ENCODE peak calls at places on chromosome 14, in five cellular contexts. One of them, this sample, is unnamed.

GRCh38 chr14:50961606-50962259 is 17.4 kb upstream of the PYGL start:
- DNase-seq in fibroblast of mammary gland: peak
- DNase-seq in CD8-positive, alpha-beta T cell: no peak
- DNase-seq in endothelial cell: no peak
- DNase-seq in activated B cell treated with CpG ODN at 0.5 μM for 24 hours: no peak
- DNase-seq in this sample: no peak

GRCh38 chr14:70801836-70802235 is 7.5 kb downstream of the MAP3K9 start:
- DNase-seq in endothelial cell: no peak
- DNase-seq in activated B cell treated with CpG ODN at 0.5 μM for 24 hours: no peak
- DNase-seq in fibroblast of mammary gland: no peak
- DNase-seq in CD8-positive, alpha-beta T cell: no peak
- DNase-seq in this sample: no peak

GRCh38 chr14:63045234-63045611 is at the start of gene KCNH5:
- DNase-seq in CD8-positive, alpha-beta T cell: no peak
- DNase-seq in fibroblast of mammary gland: peak
- DNase-seq in activated B cell treated with CpG ODN at 0.5 μM for 24 hours: no peak
- DNase-seq in endothelial cell: peak
- DNase-seq in this sample: peak

GRCh38 chr14:78566017-78566858 is 396.1 kb downstream of the NRXN3 start:
- DNase-seq in activated B cell treated with CpG ODN at 0.5 μM for 24 hours: peak
- DNase-seq in fibroblast of mammary gland: peak
- DNase-seq in endothelial cell: peak
- DNase-seq in CD8-positive, alpha-beta T cell: peak
- DNase-seq in this sample: no peak

GRCh38 chr14:105093426-105094192 is 28.4 kb upstream of the GPR132 start:
- DNase-seq in CD8-positive, alpha-beta T cell: peak
- DNase-seq in endothelial cell: peak
- DNase-seq in activated B cell treated with CpG ODN at 0.5 μM for 24 hours: peak
- DNase-seq in fibroblast of mammary gland: peak
- DNase-seq in this sample: peak

GRCh38 chr14:80954771-80955299 is 586 bp upstream of the TSHR start:
- DNase-seq in fibroblast of mammary gland: peak
- DNase-seq in activated B cell treated with CpG ODN at 0.5 μM for 24 hours: peak
- DNase-seq in CD8-positive, alpha-beta T cell: peak
- DNase-seq in endothelial cell: peak
- DNase-seq in this sample: no peak

GRCh38 chr14:105941226-105942166 is 415.1 kb downstream of the TMEM121 start:
- DNase-seq in activated B cell treated with CpG ODN at 0.5 μM for 24 hours: no peak
- DNase-seq in fibroblast of mammary gland: no peak
- DNase-seq in CD8-positive, alpha-beta T cell: no peak
- DNase-seq in endothelial cell: no peak
- DNase-seq in this sample: no peak

GRCh38 chr14:94307410-94307992 is 14.4 kb upstream of the SERPINA10 start:
- DNase-seq in fibroblast of mammary gland: peak
- DNase-seq in CD8-positive, alpha-beta T cell: no peak
- DNase-seq in endothelial cell: no peak
- DNase-seq in activated B cell treated with CpG ODN at 0.5 μM for 24 hours: no peak
- DNase-seq in this sample: no peak

GRCh38 chr14:53367631-53368030 is 214.5 kb upstream of the DDHD1 start:
- DNase-seq in activated B cell treated with CpG ODN at 0.5 μM for 24 hours: no peak
- DNase-seq in CD8-positive, alpha-beta T cell: no peak
- DNase-seq in fibroblast of mammary gland: peak
- DNase-seq in endothelial cell: no peak
- DNase-seq in this sample: no peak

GRCh38 chr14:95101736-95102677 is 55.3 kb downstream of the DICER1 start:
- DNase-seq in CD8-positive, alpha-beta T cell: no peak
- DNase-seq in activated B cell treated with CpG ODN at 0.5 μM for 24 hours: no peak
- DNase-seq in fibroblast of mammary gland: no peak
- DNase-seq in endothelial cell: no peak
- DNase-seq in this sample: no peak

GRCh38 chr14:95286649-95287048 is 33.1 kb downstream of the CLMN start:
- DNase-seq in activated B cell treated with CpG ODN at 0.5 μM for 24 hours: no peak
- DNase-seq in endothelial cell: no peak
- DNase-seq in CD8-positive, alpha-beta T cell: no peak
- DNase-seq in fibroblast of mammary gland: no peak
- DNase-seq in this sample: no peak

GRCh38 chr14:74042296-74042695 is 23.1 kb downstream of the BBOF1 start:
- DNase-seq in CD8-positive, alpha-beta T cell: no peak
- DNase-seq in endothelial cell: no peak
- DNase-seq in fibroblast of mammary gland: no peak
- DNase-seq in activated B cell treated with CpG ODN at 0.5 μM for 24 hours: no peak
- DNase-seq in this sample: no peak

GRCh38 chr14:36973806-36974442 is 198.5 kb downstream of the SLC25A21 start:
- DNase-seq in endothelial cell: no peak
- DNase-seq in fibroblast of mammary gland: peak
- DNase-seq in CD8-positive, alpha-beta T cell: no peak
- DNase-seq in activated B cell treated with CpG ODN at 0.5 μM for 24 hours: no peak
- DNase-seq in this sample: no peak

GRCh38 chr14:105430535-105430934 is 10.9 kb downstream of the MTA1 start:
- DNase-seq in endothelial cell: no peak
- DNase-seq in CD8-positive, alpha-beta T cell: no peak
- DNase-seq in activated B cell treated with CpG ODN at 0.5 μM for 24 hours: no peak
- DNase-seq in fibroblast of mammary gland: peak
- DNase-seq in this sample: no peak

GRCh38 chr14:103861413-103862392 is 14.3 kb upstream of the PPP1R13B start:
- DNase-seq in activated B cell treated with CpG ODN at 0.5 μM for 24 hours: no peak
- DNase-seq in fibroblast of mammary gland: no peak
- DNase-seq in endothelial cell: no peak
- DNase-seq in CD8-positive, alpha-beta T cell: no peak
- DNase-seq in this sample: no peak

GRCh38 chr14:40240456-40240855 is 808.2 kb upstream of the FBXO33 start:
- DNase-seq in CD8-positive, alpha-beta T cell: no peak
- DNase-seq in fibroblast of mammary gland: peak
- DNase-seq in endothelial cell: no peak
- DNase-seq in activated B cell treated with CpG ODN at 0.5 μM for 24 hours: no peak
- DNase-seq in this sample: no peak

GRCh38 chr14:71583246-71583645 is 349.0 kb upstream of the RGS6 start:
- DNase-seq in activated B cell treated with CpG ODN at 0.5 μM for 24 hours: no peak
- DNase-seq in fibroblast of mammary gland: no peak
- DNase-seq in endothelial cell: no peak
- DNase-seq in CD8-positive, alpha-beta T cell: no peak
- DNase-seq in this sample: no peak

GRCh38 chr14:96090441-96091148 is 51.4 kb downstream of the C14orf132 start:
- DNase-seq in fibroblast of mammary gland: peak
- DNase-seq in CD8-positive, alpha-beta T cell: no peak
- DNase-seq in activated B cell treated with CpG ODN at 0.5 μM for 24 hours: no peak
- DNase-seq in endothelial cell: no peak
- DNase-seq in this sample: peak

GRCh38 chr14:55131782-55132181 is 2.7 kb downstream of the LGALS3 start:
- DNase-seq in CD8-positive, alpha-beta T cell: no peak
- DNase-seq in endothelial cell: no peak
- DNase-seq in fibroblast of mammary gland: peak
- DNase-seq in activated B cell treated with CpG ODN at 0.5 μM for 24 hours: no peak
- DNase-seq in this sample: no peak

GRCh38 chr14:33210304-33210703 is 271.6 kb downstream of the NPAS3 start:
- DNase-seq in CD8-positive, alpha-beta T cell: no peak
- DNase-seq in fibroblast of mammary gland: peak
- DNase-seq in endothelial cell: peak
- DNase-seq in activated B cell treated with CpG ODN at 0.5 μM for 24 hours: no peak
- DNase-seq in this sample: no peak

GRCh38 chr14:91692075-91692474 is 39.8 kb downstream of the CATSPERB start:
- DNase-seq in endothelial cell: no peak
- DNase-seq in fibroblast of mammary gland: no peak
- DNase-seq in CD8-positive, alpha-beta T cell: no peak
- DNase-seq in activated B cell treated with CpG ODN at 0.5 μM for 24 hours: no peak
- DNase-seq in this sample: no peak

GRCh38 chr14:31829256-31829923 is 247.7 kb upstream of the ARHGAP5 start:
- DNase-seq in CD8-positive, alpha-beta T cell: no peak
- DNase-seq in endothelial cell: no peak
- DNase-seq in activated B cell treated with CpG ODN at 0.5 μM for 24 hours: no peak
- DNase-seq in fibroblast of mammary gland: peak
- DNase-seq in this sample: no peak

GRCh38 chr14:54447231-54447692 is 6.1 kb upstream of the CNIH1 start:
- DNase-seq in endothelial cell: no peak
- DNase-seq in fibroblast of mammary gland: peak
- DNase-seq in CD8-positive, alpha-beta T cell: no peak
- DNase-seq in activated B cell treated with CpG ODN at 0.5 μM for 24 hours: no peak
- DNase-seq in this sample: no peak

GRCh38 chr14:49461529-49462401 is 124.4 kb downstream of the RPS29 start:
- DNase-seq in fibroblast of mammary gland: peak
- DNase-seq in CD8-positive, alpha-beta T cell: peak
- DNase-seq in endothelial cell: peak
- DNase-seq in activated B cell treated with CpG ODN at 0.5 μM for 24 hours: no peak
- DNase-seq in this sample: no peak

GRCh38 chr14:42420071-42420470 is 813.4 kb downstream of the LRFN5 start:
- DNase-seq in fibroblast of mammary gland: no peak
- DNase-seq in endothelial cell: no peak
- DNase-seq in CD8-positive, alpha-beta T cell: no peak
- DNase-seq in activated B cell treated with CpG ODN at 0.5 μM for 24 hours: no peak
- DNase-seq in this sample: no peak

DNA sequence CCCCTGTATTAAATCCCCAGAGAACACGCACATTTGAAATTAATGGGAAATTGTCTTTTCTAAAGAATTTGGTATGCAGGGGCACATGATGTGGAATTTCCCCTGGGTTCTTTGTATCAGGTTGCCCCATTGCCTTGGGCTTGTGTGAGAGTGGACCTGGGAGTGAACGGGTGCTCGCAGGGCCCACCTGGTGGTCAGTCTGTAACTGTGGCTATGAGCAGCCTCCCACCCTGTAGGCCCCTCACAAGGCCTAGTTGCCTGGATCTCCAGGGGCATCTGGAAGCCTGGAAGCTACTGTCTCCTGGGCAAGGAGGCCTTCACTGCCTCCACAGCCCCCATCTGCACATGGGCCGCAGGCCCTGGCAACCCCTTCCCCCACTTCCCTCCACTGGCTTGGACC is 96.7 kb downstream of the SLC25A47 start:
- DNase-seq in CD8-positive, alpha-beta T cell: no peak
- DNase-seq in activated B cell treated with CpG ODN at 0.5 μM for 24 hours: no peak
- DNase-seq in endothelial cell: peak
- DNase-seq in fibroblast of mammary gland: no peak
- DNase-seq in this sample: no peak
- TF ChIP-seq CTCF in CD8-positive, alpha-beta T cell: no peak
- TF ChIP-seq CTCF in activated B cell treated with CpG ODN at 0.5 μM for 24 hours: no peak
- TF ChIP-seq CTCF in endothelial cell: peak
- TF ChIP-seq CTCF in fibroblast of mammary gland: no peak
- TF ChIP-seq CTCF in this sample: peak

GRCh38 chr14:29317423-29317822 is 550.8 kb downstream of the FOXG1 start:
- DNase-seq in endothelial cell: no peak
- DNase-seq in fibroblast of mammary gland: no peak
- DNase-seq in activated B cell treated with CpG ODN at 0.5 μM for 24 hours: no peak
- DNase-seq in CD8-positive, alpha-beta T cell: no peak
- DNase-seq in this sample: no peak

GRCh38 chr14:29320261-29320660 is 553.7 kb downstream of the FOXG1 start:
- DNase-seq in CD8-positive, alpha-beta T cell: no peak
- DNase-seq in activated B cell treated with CpG ODN at 0.5 μM for 24 hours: no peak
- DNase-seq in fibroblast of mammary gland: no peak
- DNase-seq in endothelial cell: no peak
- DNase-seq in this sample: no peak

GRCh38 chr14:29316936-29317335 is 550.3 kb downstream of the FOXG1 start:
- DNase-seq in endothelial cell: no peak
- DNase-seq in CD8-positive, alpha-beta T cell: no peak
- DNase-seq in fibroblast of mammary gland: no peak
- DNase-seq in activated B cell treated with CpG ODN at 0.5 μM for 24 hours: no peak
- DNase-seq in this sample: no peak

GRCh38 chr14:29321646-29322045 is 555.1 kb downstream of the FOXG1 start:
- DNase-seq in endothelial cell: no peak
- DNase-seq in fibroblast of mammary gland: peak
- DNase-seq in activated B cell treated with CpG ODN at 0.5 μM for 24 hours: no peak
- DNase-seq in CD8-positive, alpha-beta T cell: no peak
- DNase-seq in this sample: no peak
- TF ChIP-seq CTCF in endothelial cell: no peak
- TF ChIP-seq CTCF in fibroblast of mammary gland: no peak
- TF ChIP-seq CTCF in activated B cell treated with CpG ODN at 0.5 μM for 24 hours: no peak
- TF ChIP-seq CTCF in CD8-positive, alpha-beta T cell: no peak
- TF ChIP-seq CTCF in this sample: no peak

GRCh38 chr14:61335049-61335448 is 13.7 kb downstream of the PRKCH start:
- DNase-seq in activated B cell treated with CpG ODN at 0.5 μM for 24 hours: no peak
- DNase-seq in endothelial cell: no peak
- DNase-seq in CD8-positive, alpha-beta T cell: no peak
- DNase-seq in fibroblast of mammary gland: no peak
- DNase-seq in this sample: no peak

GRCh38 chr14:61332658-61333029 is 11.3 kb downstream of the PRKCH start:
- DNase-seq in fibroblast of mammary gland: no peak
- DNase-seq in activated B cell treated with CpG ODN at 0.5 μM for 24 hours: no peak
- DNase-seq in CD8-positive, alpha-beta T cell: no peak
- DNase-seq in endothelial cell: no peak
- DNase-seq in this sample: no peak

GRCh38 chr14:61335876-61336275 is 14.5 kb downstream of the PRKCH start:
- DNase-seq in fibroblast of mammary gland: no peak
- DNase-seq in endothelial cell: no peak
- DNase-seq in CD8-positive, alpha-beta T cell: no peak
- DNase-seq in activated B cell treated with CpG ODN at 0.5 μM for 24 hours: no peak
- DNase-seq in this sample: no peak

GRCh38 chr14:61331992-61332657 is 10.7 kb downstream of the PRKCH start:
- DNase-seq in activated B cell treated with CpG ODN at 0.5 μM for 24 hours: no peak
- DNase-seq in endothelial cell: no peak
- DNase-seq in CD8-positive, alpha-beta T cell: no peak
- DNase-seq in fibroblast of mammary gland: no peak
- DNase-seq in this sample: no peak

DNA sequence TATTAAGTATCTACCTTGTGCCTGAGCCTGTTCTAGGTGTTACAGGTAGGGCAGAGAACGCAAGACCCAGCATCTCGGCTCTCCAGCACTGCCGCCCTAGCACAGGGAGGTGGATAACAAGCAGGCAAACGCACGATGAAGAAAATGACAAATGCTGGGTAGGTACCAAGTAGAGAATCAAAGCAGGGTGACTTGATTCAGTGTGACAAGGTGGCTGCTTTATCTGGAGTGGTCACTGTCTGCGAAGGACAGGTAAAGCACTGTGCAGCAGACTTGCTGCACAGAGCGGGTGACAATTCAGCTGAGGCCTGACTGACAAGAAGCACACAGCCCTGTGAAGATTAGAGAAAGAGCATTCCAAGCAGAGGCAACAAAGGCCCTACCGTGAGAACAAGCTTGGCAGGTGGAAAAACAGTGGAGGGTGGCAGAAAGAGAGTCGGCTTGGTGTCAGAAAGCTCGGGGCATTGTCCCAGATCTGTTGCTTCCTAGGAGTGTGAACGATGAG is 12.9 kb downstream of the PRKCH start:
- DNase-seq in activated B cell treated with CpG ODN at 0.5 μM for 24 hours: no peak
- DNase-seq in fibroblast of mammary gland: no peak
- DNase-seq in endothelial cell: no peak
- DNase-seq in CD8-positive, alpha-beta T cell: peak
- DNase-seq in this sample: no peak
- TF ChIP-seq CTCF in activated B cell treated with CpG ODN at 0.5 μM for 24 hours: no peak
- TF ChIP-seq CTCF in fibroblast of mammary gland: no peak
- TF ChIP-seq CTCF in endothelial cell: no peak
- TF ChIP-seq CTCF in CD8-positive, alpha-beta T cell: no peak
- TF ChIP-seq CTCF in this sample: no peak

GRCh38 chr14:44040561-44040960 is 466.5 kb downstream of the FSCB start:
- DNase-seq in fibroblast of mammary gland: no peak
- DNase-seq in activated B cell treated with CpG ODN at 0.5 μM for 24 hours: no peak
- DNase-seq in CD8-positive, alpha-beta T cell: no peak
- DNase-seq in endothelial cell: no peak
- DNase-seq in this sample: no peak

GRCh38 chr14:44035707-44036106 is 471.4 kb downstream of the FSCB start:
- DNase-seq in endothelial cell: no peak
- DNase-seq in activated B cell treated with CpG ODN at 0.5 μM for 24 hours: no peak
- DNase-seq in CD8-positive, alpha-beta T cell: no peak
- DNase-seq in fibroblast of mammary gland: no peak
- DNase-seq in this sample: no peak

DNA sequence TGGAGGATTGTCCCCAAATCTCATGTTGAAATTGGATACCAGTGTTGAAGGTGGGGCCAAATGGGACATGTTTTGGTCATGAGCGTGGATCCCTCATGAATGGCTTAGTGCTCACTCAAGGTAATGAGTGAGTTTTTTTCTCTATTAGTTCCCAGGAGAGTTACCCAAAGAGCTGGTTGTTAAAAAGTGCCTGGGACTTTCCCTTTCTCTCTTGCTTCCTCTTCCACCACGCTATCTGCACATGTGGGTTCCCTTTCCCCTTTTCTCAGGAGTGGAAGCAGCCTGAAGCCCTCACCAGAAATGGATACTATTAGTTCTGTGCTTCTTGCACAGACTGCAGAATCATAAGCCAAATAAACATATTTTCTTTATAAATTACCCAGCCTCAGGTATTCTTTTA is 465.4 kb downstream of the FSCB start:
- DNase-seq in CD8-positive, alpha-beta T cell: no peak
- DNase-seq in activated B cell treated with CpG ODN at 0.5 μM for 24 hours: no peak
- DNase-seq in fibroblast of mammary gland: no peak
- DNase-seq in endothelial cell: no peak
- DNase-seq in this sample: no peak
- TF ChIP-seq CTCF in CD8-positive, alpha-beta T cell: no peak
- TF ChIP-seq CTCF in activated B cell treated with CpG ODN at 0.5 μM for 24 hours: no peak
- TF ChIP-seq CTCF in fibroblast of mammary gland: no peak
- TF ChIP-seq CTCF in endothelial cell: no peak
- TF ChIP-seq CTCF in this sample: no peak